ENCODE peak calls at places on chromosomes 6 and 20, in seven cellular contexts. One of them, this sample, is unnamed. For H3K4me1, the result is how much of the 10 kb centered on the place peaks cover.

GRCh38 chr6:41531591-41532582 is 14.3 kb upstream of the FOXP4 start:
- DNase-seq in colonic mucosa: no peak
- DNase-seq in pancreas: no peak
- DNase-seq in NT2/D1: no peak
- DNase-seq in sigmoid colon: no peak
- DNase-seq in endodermal cell: peak
- DNase-seq in body of pancreas: peak
- DNase-seq in this sample: no peak

GRCh38 chr6:155646443-155646842 is 190.8 kb upstream of the NOX3 start:
- DNase-seq in body of pancreas: no peak
- DNase-seq in pancreas: no peak
- DNase-seq in colonic mucosa: no peak
- DNase-seq in endodermal cell: no peak
- DNase-seq in NT2/D1: no peak
- DNase-seq in sigmoid colon: no peak
- DNase-seq in this sample: no peak

GRCh38 chr6:145367149-145367548 is 368.2 kb downstream of the EPM2A start:
- DNase-seq in sigmoid colon: no peak
- DNase-seq in endodermal cell: no peak
- DNase-seq in colonic mucosa: no peak
- DNase-seq in body of pancreas: no peak
- DNase-seq in NT2/D1: no peak
- DNase-seq in pancreas: no peak
- DNase-seq in this sample: no peak

GRCh38 chr6:57257911-57258541 is 35.9 kb upstream of the RAB23 start:
- DNase-seq in sigmoid colon: no peak
- DNase-seq in pancreas: no peak
- DNase-seq in body of pancreas: no peak
- DNase-seq in endodermal cell: no peak
- DNase-seq in colonic mucosa: no peak
- DNase-seq in NT2/D1: no peak
- DNase-seq in this sample: no peak

GRCh38 chr20:25584905-25585704 is at the start of gene NINL:
- DNase-seq in colonic mucosa: peak
- DNase-seq in sigmoid colon: peak
- DNase-seq in endodermal cell: peak
- DNase-seq in NT2/D1: peak
- DNase-seq in body of pancreas: peak
- DNase-seq in pancreas: peak
- DNase-seq in this sample: peak

GRCh38 chr20:20360464-20360863 is 7.4 kb upstream of the INSM1 start:
- DNase-seq in body of pancreas: peak
- DNase-seq in endodermal cell: peak
- DNase-seq in NT2/D1: no peak
- DNase-seq in sigmoid colon: no peak
- DNase-seq in colonic mucosa: peak
- DNase-seq in pancreas: peak
- DNase-seq in this sample: peak

GRCh38 chr6:4336778-4337442 is 201.5 kb upstream of the ECI2 start:
- DNase-seq in NT2/D1: no peak
- DNase-seq in endodermal cell: no peak
- DNase-seq in pancreas: no peak
- DNase-seq in colonic mucosa: no peak
- DNase-seq in body of pancreas: no peak
- DNase-seq in sigmoid colon: peak
- DNase-seq in this sample: no peak

GRCh38 chr20:61482425-61482887 is 230.4 kb downstream of the CDH4 start:
- DNase-seq in NT2/D1: no peak
- DNase-seq in colonic mucosa: no peak
- DNase-seq in body of pancreas: no peak
- DNase-seq in pancreas: no peak
- DNase-seq in endodermal cell: peak
- DNase-seq in sigmoid colon: no peak
- DNase-seq in this sample: no peak

GRCh38 chr6:166952122-166952521 is 4.2 kb downstream of the RNASET2 start:
- DNase-seq in endodermal cell: peak
- DNase-seq in sigmoid colon: no peak
- DNase-seq in body of pancreas: peak
- DNase-seq in colonic mucosa: no peak
- DNase-seq in NT2/D1: no peak
- DNase-seq in pancreas: no peak
- DNase-seq in this sample: no peak

GRCh38 chr6:39915866-39916265 is 18.4 kb downstream of the MOCS1 start:
- DNase-seq in endodermal cell: no peak
- DNase-seq in body of pancreas: no peak
- DNase-seq in pancreas: no peak
- DNase-seq in colonic mucosa: no peak
- DNase-seq in sigmoid colon: no peak
- DNase-seq in NT2/D1: no peak
- DNase-seq in this sample: no peak

GRCh38 chr6:56656466-56656865 is 13.8 kb upstream of the DST start:
- DNase-seq in sigmoid colon: no peak
- DNase-seq in body of pancreas: no peak
- DNase-seq in colonic mucosa: no peak
- DNase-seq in NT2/D1: no peak
- DNase-seq in pancreas: no peak
- DNase-seq in endodermal cell: no peak
- DNase-seq in this sample: peak

GRCh38 chr20:25637247-25637646 is 13.4 kb upstream of the NANP start:
- DNase-seq in body of pancreas: no peak
- DNase-seq in colonic mucosa: no peak
- DNase-seq in NT2/D1: no peak
- DNase-seq in pancreas: no peak
- DNase-seq in sigmoid colon: no peak
- DNase-seq in endodermal cell: no peak
- DNase-seq in this sample: no peak

GRCh38 chr20:32153156-32153665 is 43.7 kb downstream of the TM9SF4 start:
- DNase-seq in endodermal cell: no peak
- DNase-seq in colonic mucosa: no peak
- DNase-seq in sigmoid colon: peak
- DNase-seq in NT2/D1: no peak
- DNase-seq in body of pancreas: no peak
- DNase-seq in pancreas: peak
- DNase-seq in this sample: no peak

GRCh38 chr20:2524435-2525272 is 11.7 kb upstream of the TMC2 start:
- DNase-seq in body of pancreas: peak
- DNase-seq in endodermal cell: peak
- DNase-seq in NT2/D1: peak
- DNase-seq in colonic mucosa: peak
- DNase-seq in sigmoid colon: peak
- DNase-seq in pancreas: peak
- DNase-seq in this sample: peak

GRCh38 chr20:53959849-53960585 is 110.4 kb downstream of the BCAS1 start:
- DNase-seq in colonic mucosa: no peak
- DNase-seq in body of pancreas: no peak
- DNase-seq in sigmoid colon: no peak
- DNase-seq in pancreas: no peak
- DNase-seq in NT2/D1: no peak
- DNase-seq in endodermal cell: no peak
- DNase-seq in this sample: no peak

GRCh38 chr6:128368213-128369000 is 152.0 kb downstream of the PTPRK start:
- DNase-seq in colonic mucosa: no peak
- DNase-seq in body of pancreas: no peak
- DNase-seq in pancreas: no peak
- DNase-seq in NT2/D1: no peak
- DNase-seq in sigmoid colon: no peak
- DNase-seq in endodermal cell: no peak
- DNase-seq in this sample: peak

GRCh38 chr20:21027569-21027968 is 78.6 kb downstream of the LINC00237 start:
- DNase-seq in colonic mucosa: no peak
- DNase-seq in pancreas: no peak
- DNase-seq in sigmoid colon: no peak
- DNase-seq in NT2/D1: peak
- DNase-seq in body of pancreas: no peak
- DNase-seq in endodermal cell: peak
- DNase-seq in this sample: peak

GRCh38 chr20:44471481-44471882 is 4.2 kb upstream of the TTPAL start:
- DNase-seq in endodermal cell: no peak
- DNase-seq in colonic mucosa: no peak
- DNase-seq in body of pancreas: peak
- DNase-seq in pancreas: no peak
- DNase-seq in sigmoid colon: no peak
- DNase-seq in NT2/D1: no peak
- DNase-seq in this sample: peak

GRCh38 chr6:128903715-128904114 is 20.8 kb downstream of the LAMA2 start:
- DNase-seq in colonic mucosa: no peak
- DNase-seq in sigmoid colon: no peak
- DNase-seq in pancreas: no peak
- DNase-seq in NT2/D1: no peak
- DNase-seq in body of pancreas: no peak
- DNase-seq in endodermal cell: peak
- DNase-seq in this sample: no peak

DNA sequence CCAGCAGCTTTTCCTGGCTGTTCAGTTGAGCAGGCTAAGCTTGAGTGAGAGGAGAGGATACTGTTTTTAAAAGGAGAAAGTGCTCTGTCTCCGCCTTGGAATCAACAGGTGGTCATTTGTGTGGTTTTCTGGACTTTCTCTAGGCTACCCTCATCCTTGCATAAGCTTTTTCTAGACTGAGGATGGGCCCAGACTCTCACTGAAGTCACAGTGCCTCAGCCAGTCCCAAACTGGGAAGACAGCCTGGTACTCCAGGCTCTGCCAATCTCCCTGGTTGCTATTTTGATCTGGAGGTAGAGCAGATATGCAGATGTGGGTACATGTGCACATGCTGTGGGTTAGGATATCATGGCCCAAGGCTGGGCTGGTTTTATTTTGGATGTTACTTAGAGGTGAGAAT is 7.0 kb downstream of the SCUBE3 start:
- DNase-seq in pancreas: no peak
- DNase-seq in NT2/D1: no peak
- DNase-seq in sigmoid colon: no peak
- DNase-seq in endodermal cell: no peak
- DNase-seq in colonic mucosa: no peak
- DNase-seq in body of pancreas: no peak
- DNase-seq in this sample: no peak
- H3K4me1 ChIP-seq in pancreas: under half
- H3K4me1 ChIP-seq in NT2/D1: under half
- H3K4me1 ChIP-seq in sigmoid colon: under half
- H3K4me1 ChIP-seq in endodermal cell: under half
- H3K4me1 ChIP-seq in colonic mucosa: under half
- H3K4me1 ChIP-seq in body of pancreas: under half
- H3K4me1 ChIP-seq in this sample: under half

GRCh38 chr6:43077981-43078411 is 1.9 kb downstream of the PTK7 start:
- DNase-seq in colonic mucosa: no peak
- DNase-seq in body of pancreas: no peak
- DNase-seq in NT2/D1: no peak
- DNase-seq in pancreas: no peak
- DNase-seq in endodermal cell: peak
- DNase-seq in sigmoid colon: no peak
- DNase-seq in this sample: no peak
- H3K4me3 ChIP-seq in colonic mucosa: no peak
- H3K4me3 ChIP-seq in body of pancreas: no peak
- H3K4me3 ChIP-seq in NT2/D1: no peak
- H3K4me3 ChIP-seq in pancreas: no peak
- H3K4me3 ChIP-seq in endodermal cell: peak
- H3K4me3 ChIP-seq in sigmoid colon: no peak
- H3K4me3 ChIP-seq in this sample: no peak

GRCh38 chr6:163438940-163439335 is 24.4 kb downstream of the QKI start:
- DNase-seq in pancreas: peak
- DNase-seq in endodermal cell: no peak
- DNase-seq in sigmoid colon: no peak
- DNase-seq in colonic mucosa: no peak
- DNase-seq in body of pancreas: peak
- DNase-seq in NT2/D1: no peak
- DNase-seq in this sample: peak
- H3K4me1 ChIP-seq in pancreas: under half
- H3K4me1 ChIP-seq in endodermal cell: under half
- H3K4me1 ChIP-seq in sigmoid colon: half or more
- H3K4me1 ChIP-seq in colonic mucosa: under half
- H3K4me1 ChIP-seq in body of pancreas: under half
- H3K4me1 ChIP-seq in NT2/D1: under half
- H3K4me1 ChIP-seq in this sample: under half

GRCh38 chr6:29680904-29681303 is at the start of gene ZFP57:
- DNase-seq in NT2/D1: no peak
- DNase-seq in pancreas: no peak
- DNase-seq in endodermal cell: no peak
- DNase-seq in body of pancreas: no peak
- DNase-seq in colonic mucosa: no peak
- DNase-seq in sigmoid colon: no peak
- DNase-seq in this sample: no peak
- H3K4me3 ChIP-seq in NT2/D1: no peak
- H3K4me3 ChIP-seq in pancreas: no peak
- H3K4me3 ChIP-seq in endodermal cell: no peak
- H3K4me3 ChIP-seq in body of pancreas: no peak
- H3K4me3 ChIP-seq in colonic mucosa: no peak
- H3K4me3 ChIP-seq in sigmoid colon: no peak
- H3K4me3 ChIP-seq in this sample: no peak